ENCODE peak calls at places on chromosomes 2 and 18, in nine cellular contexts. B is upper lobe of left lung, A is lower leg skin, G is dorsolateral prefrontal cortex, Q is cardiac muscle cell, H is stomach, E is SK-N-SH, U is GM13977, P is prostate gland. N is an unnamed sample.
A peak's percentile ranks its signal among the peaks of the same experiment; 100 is the strongest.

GRCh38 chr2:233247116-233247515 is 4.4 kb upstream of the ATG16L1 start:
- DNase-seq in B (no peak), A (no peak), G (no peak), Q (no peak), H (no peak), E (no peak), U (no peak), P (no peak), N (no peak)

GRCh38 chr2:207163815-207164747 is 1.7 kb downstream of the KLF7 start:
- DNase-seq in B (no peak), A (peak; percentile 77), G (peak; percentile 60), Q (peak; percentile 52), H (peak; percentile 44), E (no peak), U (no peak), P (peak; percentile 64), N (peak; percentile 14)

GRCh38 chr2:31812051-31812798 is 198.6 kb downstream of the MEMO1 start:
- DNase-seq in B (no peak), A (no peak), G (no peak), Q (no peak), H (no peak), E (no peak), U (peak; percentile 68), P (peak; percentile 27), N (no peak)

GRCh38 chr2:52117299-52117698 is 1085.4 kb upstream of the NRXN1 start:
- DNase-seq in B (no peak), A (no peak), G (no peak), Q (no peak), H (no peak), E (no peak), U (no peak), P (no peak), N (no peak)

GRCh38 chr18:78769502-78770113 is 210.0 kb upstream of the SALL3 start:
- DNase-seq in B (no peak), A (no peak), G (no peak), Q (no peak), H (peak; percentile 20), E (no peak), U (no peak), P (no peak), N (no peak)

GRCh38 chr2:10620481-10620880 is 69.3 kb downstream of the NOL10 start:
- DNase-seq in B (no peak), A (no peak), G (no peak), Q (no peak), H (no peak), E (no peak), U (no peak), P (no peak), N (no peak)

GRCh38 chr18:9539283-9539682 is 64.0 kb downstream of the RALBP1 start:
- DNase-seq in B (no peak), A (no peak), G (no peak), Q (no peak), H (no peak), E (no peak), U (no peak), P (no peak), N (no peak)

GRCh38 chr18:21960189-21960588 is 209.2 kb upstream of the GATA6 start:
- DNase-seq in B (no peak), A (no peak), G (no peak), Q (no peak), H (no peak), E (no peak), U (no peak), P (no peak), N (no peak)

GRCh38 chr2:53460347-53460746 is 307.3 kb upstream of the CHAC2 start:
- DNase-seq in B (no peak), A (no peak), G (no peak), Q (no peak), H (peak; percentile 47), E (no peak), U (no peak), P (no peak), N (no peak)
- TF ChIP-seq CTCF in B (no peak), A (no peak), G (no peak), Q (no peak), H (no peak), E (no peak), U (no peak), P (no peak), N (no peak)

DNA sequence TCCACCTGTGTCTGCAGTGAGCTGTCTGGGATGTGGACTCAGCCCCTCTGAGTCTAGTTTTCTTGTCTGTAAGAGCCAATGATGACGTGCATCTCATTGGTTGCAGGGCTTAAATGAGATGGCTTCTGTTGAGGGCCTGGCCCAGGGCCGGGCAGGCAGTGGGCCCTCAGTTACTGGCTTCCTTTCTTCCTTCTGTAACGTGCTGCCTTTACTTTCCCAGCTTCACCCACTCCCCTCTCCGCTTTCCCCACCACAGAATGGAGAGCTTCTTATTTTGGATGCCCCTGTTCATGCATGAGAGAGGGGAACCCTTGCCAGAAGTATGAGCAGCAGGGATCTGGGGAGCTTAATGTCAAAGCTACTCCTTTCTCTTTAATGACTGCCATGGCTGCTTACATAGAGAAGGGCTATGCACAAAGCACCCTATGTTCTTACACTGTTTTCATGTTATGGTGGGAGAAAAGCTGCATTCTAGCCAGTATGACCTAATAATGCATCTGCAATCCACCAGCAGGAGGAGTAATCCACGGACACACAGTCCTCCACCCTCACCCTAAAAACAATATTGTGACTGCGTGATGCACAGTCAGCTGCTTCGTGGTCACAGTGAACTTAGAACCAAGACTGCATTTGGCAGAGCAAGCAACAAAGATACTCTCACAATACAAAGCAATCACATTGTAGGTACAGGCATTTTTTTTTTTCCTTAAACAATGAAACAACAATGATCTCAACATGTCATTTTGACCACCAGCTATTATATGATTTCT is 37.2 kb downstream of the CREG2 start:
- DNase-seq in B (no peak), A (no peak), G (peak; percentile 41), Q (no peak), H (no peak), E (no peak), U (no peak), P (no peak), N (no peak)
- TF ChIP-seq CTCF in B (peak; percentile 23), A (no peak), G (no peak), Q (peak; percentile 41), H (no peak), E (peak; percentile 50), U (no peak), P (no peak), N (peak; percentile 28)

GRCh38 chr2:23354554-23354953 is 30.4 kb upstream of the KLHL29 start:
- DNase-seq in B (no peak), A (no peak), G (no peak), Q (no peak), H (no peak), E (no peak), U (peak; percentile 54), P (no peak), N (no peak)
- TF ChIP-seq CTCF in B (no peak), A (no peak), G (no peak), Q (no peak), H (no peak), E (no peak), U (no peak), P (no peak), N (no peak)

DNA sequence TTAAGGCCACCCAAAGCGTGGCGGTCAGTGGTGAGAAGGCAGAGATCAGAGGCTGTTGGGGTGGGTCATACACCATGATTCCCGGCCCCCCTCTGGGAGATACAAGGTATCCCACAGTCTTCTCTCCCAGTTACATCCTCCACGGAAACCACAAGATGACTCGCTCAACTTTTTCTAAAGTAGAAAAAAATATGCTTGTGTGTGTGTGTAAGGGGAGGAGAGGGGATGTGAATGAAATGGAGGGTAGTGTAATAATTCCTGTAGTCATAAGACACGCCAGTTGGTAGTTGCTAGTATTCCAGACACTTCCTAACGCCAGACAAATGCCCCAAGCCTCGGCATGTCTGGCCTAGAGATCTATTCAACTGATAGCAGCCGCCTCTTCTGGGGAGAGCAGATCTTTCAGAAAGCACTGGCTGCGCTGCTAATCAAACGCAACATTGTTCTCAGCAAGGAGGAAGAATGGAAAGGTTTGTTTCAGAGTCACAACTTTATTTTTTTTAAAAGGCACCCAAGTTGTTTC is 143.5 kb downstream of the TGIF1 start:
- DNase-seq in B (no peak), A (no peak), G (peak; percentile 71), Q (no peak), H (no peak), E (peak; percentile 68), U (no peak), P (peak; percentile 75), N (no peak)
- TF ChIP-seq CTCF in B (no peak), A (no peak), G (no peak), Q (no peak), H (no peak), E (no peak), U (no peak), P (no peak), N (no peak)

DNA sequence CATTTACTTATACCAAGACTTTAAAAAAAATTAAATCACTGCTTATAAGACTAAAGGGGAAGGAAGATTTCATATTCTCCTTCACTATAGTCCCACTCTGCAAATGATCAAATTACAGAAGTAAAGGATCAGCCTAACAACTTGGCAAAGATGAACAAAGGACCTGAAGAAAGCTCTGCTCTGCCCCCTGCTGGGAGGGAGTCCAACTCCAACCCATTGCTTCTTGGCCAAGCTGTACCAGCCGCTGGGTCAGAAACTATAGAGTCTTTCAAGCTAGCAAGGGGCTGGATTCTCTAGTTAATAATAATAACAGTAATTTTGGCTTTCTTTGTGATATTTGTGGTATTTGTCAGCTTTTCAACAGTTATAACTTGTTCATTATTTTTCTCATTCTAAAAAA is 927.0 kb upstream of the CRIM1 start:
- DNase-seq in B (no peak), A (no peak), G (peak; percentile 64), Q (peak; percentile 63), H (peak; percentile 32), E (peak; percentile 19), U (no peak), P (peak; percentile 4), N (no peak)
- TF ChIP-seq CTCF in B (peak; percentile 9), A (no peak), G (peak; percentile 32), Q (peak; percentile 28), H (no peak), E (peak; percentile 77), U (peak; percentile 66), P (no peak), N (peak; percentile 61)